ENCODE peak calls at places on chromosomes 13 and 19, in five cellular contexts. K, L, U, R and M are unnamed samples.
A peak's percentile ranks its signal among the peaks of the same experiment; 100 is the strongest.

GRCh38 chr13:36763322-36763721 is 55.7 kb upstream of the RFXAP start:
- DNase-seq in K (no peak), L (no peak), U (no peak), R (no peak), M (peak; percentile 37)

GRCh38 chr13:77975358-77976042 is 56.9 kb upstream of the EDNRB start:
- DNase-seq in K (no peak), L (no peak), U (no peak), R (no peak), M (no peak)

GRCh38 chr13:84487681-84488080 is 605.4 kb upstream of the SLITRK1 start:
- DNase-seq in K (no peak), L (no peak), U (no peak), R (no peak), M (no peak)

GRCh38 chr19:39843919-39844793 is 2.0 kb downstream of the FBL start:
- DNase-seq in K (no peak), L (peak; percentile 56), U (no peak), R (peak; percentile 69), M (peak; percentile 50)

GRCh38 chr19:56189785-56190184 is 7.8 kb downstream of the ZSCAN5B start:
- DNase-seq in K (no peak), L (peak; percentile 55), U (no peak), R (no peak), M (no peak)

GRCh38 chr13:80726895-80727294 is 386.0 kb upstream of the SPRY2 start:
- DNase-seq in K (no peak), L (no peak), U (no peak), R (peak; percentile 15), M (no peak)

GRCh38 chr13:61316647-61317046 is 99.0 kb downstream of the PCDH20 start:
- DNase-seq in K (no peak), L (peak; percentile 35), U (no peak), R (no peak), M (no peak)

GRCh38 chr19:13043285-13043684 is 48.0 kb downstream of the NFIX start:
- DNase-seq in K (no peak), L (no peak), U (no peak), R (no peak), M (no peak)

GRCh38 chr19:58001895-58002369 is 688 bp downstream of the ZNF606 start:
- DNase-seq in K (no peak), L (no peak), U (no peak), R (peak; percentile 49), M (no peak)

GRCh38 chr13:29362849-29363604 is 232.5 kb downstream of the SLC7A1 start:
- DNase-seq in K (peak; percentile 11), L (peak; percentile 84), U (no peak), R (peak; percentile 60), M (peak; percentile 52)

GRCh38 chr19:51891193-51891747 is 3.5 kb upstream of the ZNF577 start:
- DNase-seq in K (no peak), L (no peak), U (no peak), R (peak; percentile 11), M (no peak)

GRCh38 chr13:36193151-36193855 is 21.1 kb downstream of the SOHLH2 start:
- DNase-seq in K (no peak), L (no peak), U (no peak), R (no peak), M (peak; percentile 53)

GRCh38 chr19:14427461-14427860 is 5.6 kb upstream of the PKN1 start:
- DNase-seq in K (no peak), L (no peak), U (no peak), R (no peak), M (no peak)

GRCh38 chr13:112072531-112073244 is 5.7 kb downstream of the SOX1 start:
- DNase-seq in K (no peak), L (peak; percentile 96), U (no peak), R (no peak), M (no peak)

GRCh38 chr13:96824110-96824509 is 170.2 kb downstream of the OXGR1 start:
- DNase-seq in K (no peak), L (no peak), U (no peak), R (no peak), M (no peak)

GRCh38 chr13:50140153-50140552 is 124.9 kb downstream of the KCNRG start:
- DNase-seq in K (no peak), L (no peak), U (no peak), R (no peak), M (no peak)

GRCh38 chr13:46632171-46632570 is 79.2 kb downstream of the LRCH1 start:
- DNase-seq in K (no peak), L (no peak), U (no peak), R (no peak), M (no peak)

GRCh38 chr19:734716-735115 is 16.2 kb upstream of the MISP start:
- DNase-seq in K (no peak), L (no peak), U (no peak), R (no peak), M (no peak)

GRCh38 chr19:45591004-45591637 is 6.5 kb upstream of the OPA3 start:
- DNase-seq in K (no peak), L (peak; percentile 93), U (peak; percentile 53), R (no peak), M (no peak)

GRCh38 chr13:59229861-59230260 is 933.9 kb downstream of the DIAPH3 start:
- DNase-seq in K (no peak), L (no peak), U (no peak), R (no peak), M (no peak)

GRCh38 chr13:108963846-108964600 is 334.6 kb downstream of the MYO16 start:
- DNase-seq in K (no peak), L (no peak), U (no peak), R (no peak), M (peak; percentile 94)

GRCh38 chr19:56146904-56147303 is 5.8 kb downstream of the ZNF444 start:
- DNase-seq in K (no peak), L (no peak), U (no peak), R (no peak), M (no peak)

GRCh38 chr19:46018729-46019251 is 4.1 kb downstream of the PGLYRP1 start:
- DNase-seq in K (no peak), L (no peak), U (peak; percentile 25), R (no peak), M (no peak)

GRCh38 chr19:35718345-35719041 is 690 bp downstream of the KMT2B start:
- DNase-seq in K (peak; percentile 24), L (peak; percentile 79), U (peak; percentile 54), R (peak; percentile 30), M (peak; percentile 10)

GRCh38 chr13:97125810-97126738 is 96.1 kb upstream of the MBNL2 start:
- DNase-seq in K (no peak), L (no peak), U (peak; percentile 57), R (no peak), M (peak; percentile 91)

GRCh38 chr13:70994204-70994603 is 872.8 kb downstream of the DACH1 start:
- DNase-seq in K (no peak), L (no peak), U (no peak), R (no peak), M (no peak)

GRCh38 chr13:98384739-98385138 is 192.2 kb downstream of the STK24 start:
- DNase-seq in K (no peak), L (no peak), U (no peak), R (peak; percentile 84), M (peak; percentile 32)

GRCh38 chr19:2385053-2385721 is 25.1 kb downstream of the TMPRSS9 start:
- DNase-seq in K (no peak), L (peak; percentile 99), U (no peak), R (peak; percentile 80), M (peak; percentile 75)

GRCh38 chr13:28438598-28439334 is 56.2 kb downstream of the FLT1 start:
- DNase-seq in K (no peak), L (peak; percentile 9), U (no peak), R (no peak), M (no peak)

GRCh38 chr13:43663474-43664090 is 123.2 kb downstream of the ENOX1 start:
- DNase-seq in K (no peak), L (no peak), U (no peak), R (no peak), M (peak; percentile 4)

GRCh38 chr19:21878646-21879045 is 42.7 kb upstream of the ZNF43 start:
- DNase-seq in K (no peak), L (no peak), U (no peak), R (no peak), M (no peak)

DNA sequence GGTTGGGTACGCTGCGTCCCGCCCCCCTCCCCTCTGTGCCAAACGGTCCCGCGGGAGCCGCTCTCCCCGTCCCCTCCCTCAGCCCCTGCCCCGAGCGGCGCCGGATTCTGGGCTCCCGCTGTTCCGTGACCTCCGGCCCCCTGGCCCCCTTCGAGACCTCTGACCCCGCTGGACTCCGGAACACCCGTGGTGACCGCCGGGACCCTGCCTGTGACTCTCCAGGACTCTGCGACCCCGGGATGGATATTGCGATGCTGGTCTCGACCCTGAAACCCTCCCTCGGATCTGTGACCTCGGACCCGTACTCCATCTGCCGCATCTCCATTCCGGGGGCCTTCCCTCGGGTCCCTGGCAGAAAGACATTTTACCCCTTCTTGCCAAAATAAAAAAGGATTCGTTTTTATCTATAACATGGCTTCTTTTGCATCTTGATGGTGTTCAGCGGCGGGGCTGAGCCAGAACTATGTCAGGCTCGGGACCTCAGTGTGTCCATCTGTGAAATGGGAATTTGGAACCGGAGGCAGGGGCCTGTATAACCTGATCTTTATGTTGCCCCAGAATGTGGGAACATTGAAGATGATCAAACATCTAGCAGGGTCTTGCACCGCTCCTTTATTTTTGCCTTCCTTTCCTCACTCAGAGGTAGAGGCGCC is 654 bp upstream of the MEGF8 start:
- DNase-seq in K (no peak), L (no peak), U (no peak), R (no peak), M (no peak)
- H3K27me3 ChIP-seq in K (peaks cover 10% of the 10 kb centered on the region), L (peaks cover 28% of the 10 kb centered on the region), U (peaks cover 22% of the 10 kb centered on the region), R (peaks cover 40% of the 10 kb centered on the region), M (peaks cover 6% of the 10 kb centered on the region)

DNA sequence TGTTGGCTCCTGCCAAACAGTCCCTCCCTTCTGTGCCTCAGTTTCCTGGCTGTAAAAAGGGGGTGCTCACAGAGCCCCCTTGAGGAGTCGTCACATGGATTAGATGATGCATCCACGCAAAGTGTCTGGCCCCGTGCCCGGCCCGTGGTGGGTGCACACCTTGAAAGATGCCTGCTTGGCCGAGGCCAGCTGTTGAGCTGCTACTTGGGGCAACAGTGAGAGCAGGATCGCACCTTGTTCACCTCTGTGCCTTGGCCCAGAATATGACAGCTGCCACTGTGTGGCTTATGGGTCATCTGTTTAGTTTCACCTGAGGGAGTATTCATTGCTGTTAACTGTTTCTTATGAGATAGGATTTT is 17.7 kb downstream of the CRTC1 start:
- DNase-seq in K (no peak), L (no peak), U (no peak), R (no peak), M (no peak)
- H3K4me3 ChIP-seq in K (peak overlapping the region; percentile 70), L (no peak overlapping the region), U (peak overlapping the region; percentile 32), R (no peak overlapping the region), M (no peak overlapping the region)

DNA sequence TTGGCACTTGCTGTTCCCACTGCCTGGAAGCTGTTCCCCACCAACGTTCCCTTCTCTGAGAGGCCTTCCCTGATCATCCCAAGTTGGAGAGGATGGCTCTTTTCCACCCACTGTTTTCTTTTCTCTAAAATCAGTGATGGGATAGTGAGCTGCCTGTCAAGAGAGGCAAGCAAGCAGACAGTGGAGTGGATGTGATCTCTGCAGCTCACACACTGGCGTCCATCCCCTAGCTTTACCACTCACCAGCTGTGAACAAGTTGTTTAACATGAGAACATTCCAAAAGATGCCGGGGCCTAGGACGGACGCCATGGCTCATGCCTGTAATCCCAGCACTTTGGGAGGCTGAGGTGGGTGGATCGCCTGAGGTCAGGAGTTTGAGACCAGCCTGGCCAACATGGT is 28.0 kb upstream of the SEMA6B start:
- DNase-seq in K (no peak), L (peak; percentile 13), U (no peak), R (no peak), M (no peak)
- H3K27me3 ChIP-seq in K (peaks cover 27% of the 10 kb centered on the region), L (peaks cover 9% of the 10 kb centered on the region), U (peaks cover 31% of the 10 kb centered on the region), R (peaks cover 61% of the 10 kb centered on the region), M (peaks cover 14% of the 10 kb centered on the region)

DNA sequence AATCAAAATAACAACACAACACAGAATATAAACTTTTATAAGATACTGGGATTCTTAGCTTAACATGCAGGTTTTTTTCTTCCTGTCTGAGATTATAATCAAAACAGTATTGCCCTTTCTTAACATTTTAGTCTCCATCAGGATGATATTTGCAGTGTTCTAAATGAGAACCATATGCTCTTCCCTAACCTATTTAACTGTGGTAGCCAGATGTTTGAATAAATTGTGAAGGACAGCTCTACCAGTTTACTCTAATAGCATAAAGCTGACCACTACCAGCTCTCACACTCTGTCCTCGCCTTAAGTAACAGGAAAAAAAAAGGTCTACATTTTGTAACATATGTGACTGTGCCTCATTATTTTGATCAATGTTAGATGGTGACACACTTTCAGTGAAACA is 618.7 kb upstream of the SGCG start:
- DNase-seq in K (no peak), L (no peak), U (no peak), R (no peak), M (no peak)
- H3K4me3 ChIP-seq in K (no peak overlapping the region), L (no peak overlapping the region), U (no peak overlapping the region), R (no peak overlapping the region), M (no peak overlapping the region)